ENCODE peak calls at places on chromosomes 12 and 14, in ten cellular contexts. S is sciatic nerve, U is RKO, Q is germinal center, W is right cardiac atrium, M is T-helper 1 cell, O is lower lobe of right lung, J is Karpas-422, C is progenitor cell of endocrine pancreas, K is H4. I is an unnamed sample.

GRCh38 chr12:72274926-72275325 is 2.8 kb downstream of the TRHDE start:
- DNase-seq in S (no peak), Q (no peak), W (no peak), K (no peak), J (no peak), O (no peak), C (no peak), M (no peak), U (no peak), I (no peak)

GRCh38 chr14:35730871-35731270 is 78.2 kb downstream of the RALGAPA1 start:
- DNase-seq in K (no peak), U (no peak), J (no peak), C (no peak), W (no peak), M (no peak), Q (no peak), O (no peak), S (no peak), I (no peak)

GRCh38 chr12:105672576-105672975 is 342.1 kb downstream of the C12orf75 start:
- DNase-seq in J (no peak), K (no peak), O (peak; percentile 70), C (no peak), Q (no peak), M (no peak), W (peak; percentile 94), U (no peak), S (peak; percentile 73), I (no peak)

GRCh38 chr14:23306113-23306411 is 571 bp upstream of the BCL2L2 start:
- DNase-seq in Q (no peak), J (no peak), W (no peak), U (no peak), O (no peak), K (no peak), M (no peak), C (no peak), S (no peak), I (no peak)

GRCh38 chr14:71497645-71498086 is 434.6 kb upstream of the RGS6 start:
- DNase-seq in C (no peak), S (no peak), Q (no peak), K (no peak), J (no peak), U (peak; percentile 57), M (no peak), O (no peak), W (no peak), I (peak; percentile 38)

GRCh38 chr14:92382677-92383076 is 59.7 kb downstream of the SLC24A4 start:
- DNase-seq in Q (no peak), W (no peak), U (peak; percentile 32), M (no peak), K (peak; percentile 34), C (no peak), S (no peak), J (no peak), O (no peak), I (peak; percentile 39)

GRCh38 chr12:52847335-52848102 is 1.3 kb downstream of the KRT78 start:
- DNase-seq in K (peak; percentile 49), C (no peak), O (no peak), M (no peak), W (no peak), S (no peak), J (no peak), Q (no peak), U (no peak), I (no peak)

GRCh38 chr12:40146800-40147797 is 41.2 kb upstream of the SLC2A13 start:
- DNase-seq in C (no peak), W (no peak), O (no peak), J (no peak), K (no peak), M (no peak), U (no peak), S (no peak), Q (no peak), I (no peak)

GRCh38 chr14:68820999-68821683 is 28.3 kb upstream of the ZFP36L1 start:
- DNase-seq in K (no peak), W (no peak), M (no peak), S (no peak), O (no peak), J (no peak), U (no peak), C (no peak), Q (no peak), I (no peak)

GRCh38 chr14:33842299-33842698 is 108.6 kb downstream of the EGLN3 start:
- DNase-seq in Q (no peak), J (no peak), O (no peak), U (no peak), M (no peak), S (no peak), K (no peak), W (no peak), C (no peak), I (no peak)

GRCh38 chr12:117167769-117168168 is 22.5 kb downstream of the FBXO21 start:
- DNase-seq in U (no peak), S (no peak), C (no peak), Q (no peak), K (no peak), M (no peak), J (no peak), W (no peak), O (no peak), I (no peak)

GRCh38 chr12:93894391-93895095 is 217.4 kb downstream of the CRADD start:
- DNase-seq in U (no peak), W (peak; percentile 93), J (no peak), O (peak; percentile 57), M (no peak), Q (no peak), K (no peak), S (peak; percentile 82), C (no peak), I (no peak)

GRCh38 chr12:123171967-123172366 is 21.1 kb upstream of the PITPNM2 start:
- DNase-seq in C (no peak), O (no peak), Q (no peak), W (no peak), U (no peak), K (no peak), M (no peak), J (no peak), S (no peak), I (no peak)

GRCh38 chr12:56014205-56014604 is 6.6 kb upstream of the IKZF4 start:
- DNase-seq in U (no peak), K (no peak), Q (no peak), O (no peak), C (no peak), W (no peak), M (no peak), S (no peak), J (no peak), I (no peak)

GRCh38 chr12:58310368-58310767 is 369.0 kb downstream of the ATP23 start:
- DNase-seq in W (no peak), K (peak; percentile 75), C (no peak), O (no peak), Q (no peak), U (no peak), M (no peak), S (no peak), J (no peak), I (peak; percentile 28)

GRCh38 chr14:102693006-102693755 is 84.1 kb upstream of the TRAF3 start:
- DNase-seq in W (no peak), Q (no peak), S (no peak), M (no peak), O (no peak), U (no peak), K (no peak), J (no peak), C (no peak), I (no peak)

GRCh38 chr12:124442281-124442680 is 125.1 kb downstream of the NCOR2 start:
- DNase-seq in M (no peak), C (no peak), S (no peak), U (no peak), O (no peak), J (no peak), K (no peak), W (no peak), Q (no peak), I (no peak)

GRCh38 chr14:43141636-43142191 is 1365.4 kb downstream of the FSCB start:
- DNase-seq in C (no peak), O (no peak), K (no peak), U (no peak), Q (no peak), M (no peak), W (no peak), J (no peak), S (no peak), I (no peak)

GRCh38 chr14:75861161-75861621 is 120.6 kb downstream of the TGFB3 start:
- DNase-seq in S (no peak), J (no peak), M (no peak), C (no peak), W (no peak), Q (no peak), K (peak; percentile 23), O (no peak), U (no peak), I (no peak)

GRCh38 chr14:32246751-32247150 is 43.7 kb upstream of the RNU6-8 start:
- DNase-seq in W (no peak), J (no peak), U (no peak), K (no peak), M (no peak), Q (no peak), O (no peak), S (no peak), C (no peak), I (no peak)

GRCh38 chr12:28034271-28034670 is 61.7 kb upstream of the PTHLH start:
- DNase-seq in U (no peak), J (no peak), O (no peak), K (no peak), W (no peak), M (no peak), C (no peak), S (no peak), Q (no peak), I (no peak)

GRCh38 chr14:54762296-54762695 is 140.3 kb downstream of the GCH1 start:
- DNase-seq in W (no peak), J (no peak), Q (no peak), M (no peak), U (no peak), S (no peak), K (no peak), C (no peak), O (no peak), I (no peak)

GRCh38 chr14:88559852-88560251 is 3.0 kb upstream of the ZC3H14 start:
- DNase-seq in U (peak; percentile 76), C (no peak), O (no peak), W (no peak), K (peak; percentile 50), J (no peak), Q (no peak), S (no peak), M (no peak), I (no peak)

GRCh38 chr12:65668981-65669695 is 155.1 kb upstream of the HMGA2 start:
- DNase-seq in Q (no peak), S (no peak), O (no peak), J (peak; percentile 16), W (no peak), U (peak; percentile 61), M (no peak), K (no peak), C (no peak), I (no peak)

GRCh38 chr14:96104469-96105057 is 65.4 kb downstream of the C14orf132 start:
- DNase-seq in K (peak; percentile 99), W (peak; percentile 66), U (no peak), J (peak; percentile 59), O (peak; percentile 75), S (peak; percentile 93), M (no peak), Q (no peak), C (no peak), I (peak; percentile 74)

GRCh38 chr12:118103601-118104382 is at the start of gene VSIG10:
- DNase-seq in Q (peak; percentile 54), O (peak; percentile 84), K (peak; percentile 49), U (peak; percentile 69), M (peak; percentile 13), C (peak; percentile 58), S (peak; percentile 77), J (peak; percentile 54), W (peak; percentile 68), I (peak; percentile 66)

GRCh38 chr12:27667540-27667939 is 28.7 kb upstream of the REP15 start:
- DNase-seq in O (no peak), M (no peak), W (peak; percentile 30), C (no peak), U (peak; percentile 15), S (no peak), Q (no peak), K (peak; percentile 34), J (no peak), I (no peak)

I was measured in HTR-8/SVneo.